ENCODE peak calls at places on chromosomes 7 and 10, in six cellular contexts. One of them, this sample, is unnamed.

GRCh38 chr10:72308320-72308987 is 34.7 kb downstream of the DDIT4 start:
- DNase-seq in endothelial cell: no peak
- DNase-seq in heart left ventricle: peak; percentile 79
- DNase-seq in H54: peak; percentile 85
- DNase-seq in NCI-H345: no peak
- DNase-seq in transverse colon: peak; percentile 63
- DNase-seq in this sample: peak; percentile 90

GRCh38 chr7:138902156-138902555 is 79.0 kb downstream of the KIAA1549 start:
- DNase-seq in transverse colon: no peak
- DNase-seq in endothelial cell: no peak
- DNase-seq in heart left ventricle: no peak
- DNase-seq in H54: no peak
- DNase-seq in NCI-H345: no peak
- DNase-seq in this sample: no peak

GRCh38 chr10:87860156-87860795 is 3.1 kb downstream of the KLLN start:
- DNase-seq in heart left ventricle: no peak
- DNase-seq in endothelial cell: no peak
- DNase-seq in transverse colon: no peak
- DNase-seq in H54: peak; percentile 38
- DNase-seq in NCI-H345: peak; percentile 43
- DNase-seq in this sample: peak; percentile 71

GRCh38 chr7:30168800-30169584 is 34.2 kb downstream of the MTURN start:
- DNase-seq in H54: peak; percentile 91
- DNase-seq in endothelial cell: no peak
- DNase-seq in heart left ventricle: no peak
- DNase-seq in transverse colon: no peak
- DNase-seq in NCI-H345: no peak
- DNase-seq in this sample: peak; percentile 91

GRCh38 chr7:113652501-113652900 is 266.3 kb downstream of the PPP1R3A start:
- DNase-seq in H54: no peak
- DNase-seq in transverse colon: no peak
- DNase-seq in endothelial cell: no peak
- DNase-seq in heart left ventricle: no peak
- DNase-seq in NCI-H345: no peak
- DNase-seq in this sample: peak; percentile 85

GRCh38 chr7:4242706-4243105 is 439.4 kb upstream of the FOXK1 start:
- DNase-seq in NCI-H345: no peak
- DNase-seq in endothelial cell: no peak
- DNase-seq in heart left ventricle: no peak
- DNase-seq in H54: no peak
- DNase-seq in transverse colon: no peak
- DNase-seq in this sample: no peak

GRCh38 chr10:91551856-91552255 is 81.0 kb downstream of the PPP1R3C start:
- DNase-seq in H54: no peak
- DNase-seq in transverse colon: no peak
- DNase-seq in endothelial cell: peak; percentile 52
- DNase-seq in heart left ventricle: no peak
- DNase-seq in NCI-H345: peak; percentile 25
- DNase-seq in this sample: peak; percentile 38

GRCh38 chr10:122033224-122033926 is 44.4 kb downstream of the TACC2 start:
- DNase-seq in H54: no peak
- DNase-seq in transverse colon: peak; percentile 72
- DNase-seq in NCI-H345: peak; percentile 9
- DNase-seq in endothelial cell: no peak
- DNase-seq in heart left ventricle: no peak
- DNase-seq in this sample: no peak

GRCh38 chr10:77253037-77253436 is 384.6 kb downstream of the KCNMA1 start:
- DNase-seq in endothelial cell: no peak
- DNase-seq in NCI-H345: no peak
- DNase-seq in transverse colon: no peak
- DNase-seq in heart left ventricle: no peak
- DNase-seq in H54: no peak
- DNase-seq in this sample: no peak